ENCODE peak calls at places on chromosomes 16 and 17, in nine cellular contexts. I is DND-41, M is A549, Q is hypothalamus, K is GM06990, W is mucosa of descending colon, S is foreskin fibroblast, J is HuH-7.5, A is lower leg skin. L is an unnamed sample.

GRCh38 chr17:76368545-76368944 is 14.8 kb upstream of the PRPSAP1 start:
- DNase-seq in I (peak; percentile 75), M (no peak), Q (no peak), K (no peak), W (no peak), S (no peak), J (no peak), A (no peak), L (no peak)

GRCh38 chr17:79203657-79204056 is 129.0 kb downstream of the ENGASE start:
- DNase-seq in I (no peak), M (no peak), Q (no peak), K (no peak), W (no peak), S (no peak), J (no peak), A (no peak), L (no peak)

GRCh38 chr17:37567137-37567927 is 41.9 kb downstream of the SYNRG start:
- DNase-seq in I (no peak), M (no peak), Q (no peak), K (no peak), W (no peak), S (no peak), J (no peak), A (no peak), L (no peak)

GRCh38 chr16:75614247-75614897 is 8.7 kb downstream of the ADAT1 start:
- DNase-seq in I (no peak), M (no peak), Q (no peak), K (no peak), W (no peak), S (peak; percentile 41), J (no peak), A (peak; percentile 2), L (no peak)

GRCh38 chr16:3214904-3215600 is 19.9 kb downstream of the ZNF200 start:
- DNase-seq in I (peak; percentile 61), M (no peak), Q (no peak), K (no peak), W (no peak), S (peak; percentile 10), J (no peak), A (peak; percentile 20), L (no peak)

GRCh38 chr17:74449306-74449705 is 17.1 kb upstream of the CD300A start:
- DNase-seq in I (no peak), M (no peak), Q (no peak), K (no peak), W (no peak), S (no peak), J (no peak), A (no peak), L (no peak)

GRCh38 chr17:76500074-76500744 is 1.0 kb downstream of the RHBDF2 start:
- DNase-seq in I (no peak), M (no peak), Q (no peak), K (no peak), W (no peak), S (no peak), J (no peak), A (no peak), L (no peak)

GRCh38 chr17:16889088-16889465 is 82.8 kb downstream of the TNFRSF13B start:
- DNase-seq in I (no peak), M (no peak), Q (no peak), K (no peak), W (no peak), S (no peak), J (no peak), A (no peak), L (peak; percentile 55)

GRCh38 chr17:46977348-46977747 is 1.7 kb downstream of the RPRML start:
- DNase-seq in I (no peak), M (peak; percentile 89), Q (no peak), K (no peak), W (peak; percentile 27), S (no peak), J (peak; percentile 44), A (no peak), L (no peak)

GRCh38 chr16:30892670-30893069 is 1.2 kb downstream of the BCL7C start:
- DNase-seq in I (no peak), M (no peak), Q (no peak), K (no peak), W (no peak), S (no peak), J (no peak), A (no peak), L (no peak)

GRCh38 chr17:60372790-60373483 is 19.0 kb downstream of the USP32 start:
- DNase-seq in I (no peak), M (peak; percentile 48), Q (no peak), K (no peak), W (no peak), S (peak; percentile 72), J (no peak), A (no peak), L (no peak)

L was measured in mesenteric fat pad.